ENCODE peak calls at places on chromosomes 3 and 15, in ten cellular contexts. Q is H9; R is thoracic aorta; C is endodermal cell; V is mammary epithelial cell; D is tibial nerve; I is lung; N is A673; P is A549; U is CD4-positive, alpha-beta memory T cell. E is an unnamed sample.

GRCh38 chr3:154085799-154086198 is 35.4 kb upstream of the ARHGEF26 start:
- DNase-seq in Q (no peak), R (no peak), C (no peak), V (no peak), D (no peak), I (no peak), N (no peak), P (no peak), U (no peak), E (no peak)

GRCh38 chr3:63817209-63817608 is 1.9 kb upstream of the C3orf49 start:
- DNase-seq in Q (no peak), R (no peak), C (no peak), V (no peak), D (no peak), I (no peak), N (no peak), P (no peak), U (no peak), E (no peak)

GRCh38 chr15:98321916-98322315 is 326.4 kb upstream of the IGF1R start:
- DNase-seq in Q (no peak), R (no peak), C (no peak), V (peak; percentile 80), D (peak; percentile 12), I (no peak), N (peak; percentile 93), P (no peak), U (no peak), E (no peak)

GRCh38 chr3:123375014-123375940 is 73.6 kb downstream of the ADCY5 start:
- DNase-seq in Q (no peak), R (no peak), C (peak; percentile 69), V (no peak), D (no peak), I (no peak), N (no peak), P (no peak), U (no peak), E (no peak)

GRCh38 chr15:39188930-39189329 is 391.9 kb upstream of the THBS1 start:
- DNase-seq in Q (no peak), R (no peak), C (no peak), V (peak; percentile 94), D (peak; percentile 51), I (no peak), N (no peak), P (peak; percentile 36), U (no peak), E (no peak)

GRCh38 chr3:69385723-69386483 is at the start of gene FRMD4B:
- DNase-seq in Q (peak; percentile 50), R (peak; percentile 45), C (peak; percentile 81), V (peak; percentile 65), D (no peak), I (peak; percentile 85), N (peak; percentile 1), P (peak; percentile 14), U (no peak), E (no peak)

GRCh38 chr3:31680072-31680870 is 147.5 kb downstream of the STT3B start:
- DNase-seq in Q (no peak), R (no peak), C (peak; percentile 60), V (no peak), D (no peak), I (peak; percentile 71), N (no peak), P (no peak), U (no peak), E (no peak)

GRCh38 chr3:111173328-111173900 is 101.8 kb downstream of the NECTIN3 start:
- DNase-seq in Q (peak; percentile 31), R (no peak), C (no peak), V (peak; percentile 19), D (no peak), I (no peak), N (no peak), P (no peak), U (no peak), E (no peak)

GRCh38 chr3:161222662-161223061 is 1.6 kb downstream of the NMD3 start:
- DNase-seq in Q (no peak), R (no peak), C (no peak), V (no peak), D (no peak), I (no peak), N (no peak), P (no peak), U (no peak), E (no peak)

GRCh38 chr15:58441376-58442070 is 9.7 kb downstream of the LIPC start:
- DNase-seq in Q (no peak), R (no peak), C (no peak), V (peak; percentile 72), D (no peak), I (no peak), N (no peak), P (no peak), U (no peak), E (no peak)

GRCh38 chr15:92681141-92681622 is 25.6 kb upstream of the FAM174B start:
- DNase-seq in Q (no peak), R (no peak), C (peak; percentile 21), V (no peak), D (peak; percentile 66), I (no peak), N (peak; percentile 50), P (no peak), U (no peak), E (no peak)

GRCh38 chr3:79618883-79619282 is 148.9 kb downstream of the ROBO1 start:
- DNase-seq in Q (no peak), R (no peak), C (peak; percentile 53), V (peak; percentile 53), D (no peak), I (no peak), N (no peak), P (no peak), U (no peak), E (no peak)

GRCh38 chr3:114741066-114741465 is 406.0 kb downstream of the ZBTB20 start:
- DNase-seq in Q (no peak), R (no peak), C (no peak), V (peak; percentile 42), D (no peak), I (no peak), N (no peak), P (no peak), U (no peak), E (no peak)

GRCh38 chr15:27707216-27707710 is 391.9 kb downstream of the OCA2 start:
- DNase-seq in Q (no peak), R (no peak), C (no peak), V (no peak), D (no peak), I (no peak), N (no peak), P (no peak), U (no peak), E (no peak)

GRCh38 chr3:81995334-81995733 is 233.9 kb upstream of the GBE1 start:
- DNase-seq in Q (no peak), R (no peak), C (no peak), V (no peak), D (no peak), I (no peak), N (no peak), P (no peak), U (no peak), E (no peak)

GRCh38 chr15:25087137-25087536 is 132.3 kb downstream of the SNRPN start:
- DNase-seq in Q (peak; percentile 15), R (no peak), C (peak; percentile 16), V (no peak), D (no peak), I (no peak), N (no peak), P (no peak), U (no peak), E (no peak)
- H3K9me3 ChIP-seq in Q (peaks cover 65% of the 10 kb centered on the region), R (peaks cover 48% of the 10 kb centered on the region), C (peaks cover 38% of the 10 kb centered on the region), V (peaks cover 74% of the 10 kb centered on the region), D (peaks cover 100% of the 10 kb centered on the region), I (peaks cover 6% of the 10 kb centered on the region), N (peaks cover 36% of the 10 kb centered on the region), P (peaks cover 5% of the 10 kb centered on the region), U (peaks cover 8% of the 10 kb centered on the region), E (peaks cover 1% of the 10 kb centered on the region)

DNA sequence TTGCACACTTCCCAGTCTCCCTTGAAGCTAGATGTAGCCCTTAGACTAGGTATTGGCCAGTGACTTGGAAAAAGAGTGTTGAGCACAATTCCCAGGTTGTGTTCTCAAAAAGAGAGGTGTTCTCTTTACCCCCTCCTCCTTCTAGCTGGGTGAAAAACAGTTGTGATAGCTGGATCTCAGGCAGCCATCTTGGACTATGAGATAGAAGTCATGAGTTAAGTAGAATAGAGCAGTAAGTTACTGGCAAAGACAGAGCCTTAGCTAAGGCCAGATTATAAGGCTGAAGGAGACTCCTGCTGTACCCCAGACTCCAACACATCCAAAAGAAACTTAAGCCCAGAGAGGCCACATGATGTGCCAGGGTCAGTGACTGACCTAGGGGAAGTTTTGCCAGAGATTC is 8.1 kb upstream of the STRA6 start:
- DNase-seq in Q (no peak), R (no peak), C (no peak), V (no peak), D (no peak), I (no peak), N (no peak), P (no peak), U (no peak), E (no peak)
- H3K4me1 ChIP-seq in Q (peaks cover 19% of the 10 kb centered on the region), R (peaks cover 45% of the 10 kb centered on the region), C (no peaks in the 10 kb centered on the region), V (peaks cover 12% of the 10 kb centered on the region), D (no peaks in the 10 kb centered on the region), I (no peaks in the 10 kb centered on the region), N (peaks cover 20% of the 10 kb centered on the region), P (peaks cover 41% of the 10 kb centered on the region), U (no peaks in the 10 kb centered on the region), E (peaks cover 16% of the 10 kb centered on the region)

GRCh38 chr15:46855388-46855787 is 861.9 kb upstream of the SEMA6D start:
- DNase-seq in Q (no peak), R (no peak), C (no peak), V (no peak), D (no peak), I (no peak), N (no peak), P (no peak), U (no peak), E (no peak)
- H3K9me3 ChIP-seq in Q (no peaks in the 10 kb centered on the region), R (no peaks in the 10 kb centered on the region), C (no peaks in the 10 kb centered on the region), V (peaks cover 23% of the 10 kb centered on the region), D (no peaks in the 10 kb centered on the region), I (no peaks in the 10 kb centered on the region), N (no peaks in the 10 kb centered on the region), P (no peaks in the 10 kb centered on the region), U (no peaks in the 10 kb centered on the region), E (no peaks in the 10 kb centered on the region)

GRCh38 chr15:40472171-40472727 is 1.5 kb downstream of the CHST14 start:
- DNase-seq in Q (no peak), R (no peak), C (no peak), V (no peak), D (no peak), I (no peak), N (no peak), P (no peak), U (no peak), E (no peak)

GRCh38 chr15:40474581-40474980 is 3.8 kb downstream of the CHST14 start:
- DNase-seq in Q (no peak), R (no peak), C (no peak), V (no peak), D (no peak), I (no peak), N (no peak), P (no peak), U (no peak), E (no peak)

GRCh38 chr15:40481671-40482070 is 10.9 kb downstream of the CHST14 start:
- DNase-seq in Q (no peak), R (no peak), C (no peak), V (no peak), D (no peak), I (no peak), N (peak; percentile 63), P (no peak), U (no peak), E (no peak)

GRCh38 chr15:40479024-40479423 is 8.2 kb downstream of the CHST14 start:
- DNase-seq in Q (no peak), R (no peak), C (no peak), V (no peak), D (no peak), I (no peak), N (no peak), P (no peak), U (no peak), E (no peak)

GRCh38 chr15:40477703-40478269 is 7.0 kb downstream of the CHST14 start:
- DNase-seq in Q (no peak), R (no peak), C (no peak), V (no peak), D (no peak), I (no peak), N (no peak), P (no peak), U (no peak), E (no peak)
- H3K4me1 ChIP-seq in Q (no peaks in the 10 kb centered on the region), R (peaks cover 2% of the 10 kb centered on the region), C (no peaks in the 10 kb centered on the region), V (no peaks in the 10 kb centered on the region), D (no peaks in the 10 kb centered on the region), I (no peaks in the 10 kb centered on the region), N (peaks cover 14% of the 10 kb centered on the region), P (no peaks in the 10 kb centered on the region), U (peaks cover 3% of the 10 kb centered on the region), E (no peaks in the 10 kb centered on the region)

E was measured in iPS DF 6.9.